ENCODE peak calls at places on chromosomes 1 and 21, in six cellular contexts. One of them, this sample, is unnamed. For H3K9me3, the result is how much of the 10 kb centered on the place peaks cover.

GRCh38 chr1:61273861-61274260 is 191.5 kb downstream of the NFIA start:
- DNase-seq in right lobe of liver: no peak
- DNase-seq in esophagus muscularis mucosa: no peak
- DNase-seq in tibial nerve: no peak
- DNase-seq in breast epithelium: no peak
- DNase-seq in GM12878: no peak
- DNase-seq in this sample: no peak

GRCh38 chr1:109201123-109201703 is 12.5 kb upstream of the SARS1 start:
- DNase-seq in right lobe of liver: peak
- DNase-seq in esophagus muscularis mucosa: no peak
- DNase-seq in tibial nerve: no peak
- DNase-seq in breast epithelium: no peak
- DNase-seq in GM12878: no peak
- DNase-seq in this sample: peak

GRCh38 chr1:206965781-206966180 is 4.5 kb downstream of the FCAMR start:
- DNase-seq in right lobe of liver: no peak
- DNase-seq in esophagus muscularis mucosa: no peak
- DNase-seq in tibial nerve: no peak
- DNase-seq in breast epithelium: no peak
- DNase-seq in GM12878: no peak
- DNase-seq in this sample: no peak

GRCh38 chr21:39126486-39126806 is 56.8 kb downstream of the PSMG1 start:
- DNase-seq in right lobe of liver: no peak
- DNase-seq in esophagus muscularis mucosa: no peak
- DNase-seq in tibial nerve: no peak
- DNase-seq in breast epithelium: no peak
- DNase-seq in GM12878: no peak
- DNase-seq in this sample: no peak

GRCh38 chr1:203145321-203146041 is 18.0 kb downstream of the ADORA1 start:
- DNase-seq in right lobe of liver: no peak
- DNase-seq in esophagus muscularis mucosa: no peak
- DNase-seq in tibial nerve: no peak
- DNase-seq in breast epithelium: no peak
- DNase-seq in GM12878: no peak
- DNase-seq in this sample: no peak

GRCh38 chr1:179310271-179310670 is 16.7 kb downstream of the SOAT1 start:
- DNase-seq in right lobe of liver: no peak
- DNase-seq in esophagus muscularis mucosa: no peak
- DNase-seq in tibial nerve: no peak
- DNase-seq in breast epithelium: no peak
- DNase-seq in GM12878: no peak
- DNase-seq in this sample: no peak

GRCh38 chr21:34031835-34032370 is 41.5 kb upstream of the MRPS6 start:
- DNase-seq in right lobe of liver: no peak
- DNase-seq in esophagus muscularis mucosa: no peak
- DNase-seq in tibial nerve: no peak
- DNase-seq in breast epithelium: no peak
- DNase-seq in GM12878: no peak
- DNase-seq in this sample: no peak

GRCh38 chr1:202586018-202586821 is 124.0 kb downstream of the SYT2 start:
- DNase-seq in right lobe of liver: no peak
- DNase-seq in esophagus muscularis mucosa: no peak
- DNase-seq in tibial nerve: peak
- DNase-seq in breast epithelium: peak
- DNase-seq in GM12878: peak
- DNase-seq in this sample: no peak

GRCh38 chr1:28971980-28972771 is 57.8 kb downstream of the EPB41 start:
- DNase-seq in right lobe of liver: no peak
- DNase-seq in esophagus muscularis mucosa: no peak
- DNase-seq in tibial nerve: no peak
- DNase-seq in breast epithelium: no peak
- DNase-seq in GM12878: no peak
- DNase-seq in this sample: no peak

GRCh38 chr1:117886101-117886795 is 43.2 kb downstream of the GDAP2 start:
- DNase-seq in right lobe of liver: no peak
- DNase-seq in esophagus muscularis mucosa: no peak
- DNase-seq in tibial nerve: no peak
- DNase-seq in breast epithelium: no peak
- DNase-seq in GM12878: no peak
- DNase-seq in this sample: no peak

GRCh38 chr1:36300526-36300925 is 5.6 kb upstream of the SH3D21 start:
- DNase-seq in right lobe of liver: no peak
- DNase-seq in esophagus muscularis mucosa: no peak
- DNase-seq in tibial nerve: no peak
- DNase-seq in breast epithelium: peak
- DNase-seq in GM12878: no peak
- DNase-seq in this sample: no peak

GRCh38 chr21:43574741-43575465 is 84.4 kb downstream of the HSF2BP start:
- DNase-seq in right lobe of liver: no peak
- DNase-seq in esophagus muscularis mucosa: no peak
- DNase-seq in tibial nerve: no peak
- DNase-seq in breast epithelium: no peak
- DNase-seq in GM12878: no peak
- DNase-seq in this sample: no peak

GRCh38 chr1:230277201-230277771 is 148.8 kb downstream of the PGBD5 start:
- DNase-seq in right lobe of liver: peak
- DNase-seq in esophagus muscularis mucosa: no peak
- DNase-seq in tibial nerve: no peak
- DNase-seq in breast epithelium: no peak
- DNase-seq in GM12878: no peak
- DNase-seq in this sample: no peak
- H3K27ac ChIP-seq in right lobe of liver: no peak
- H3K27ac ChIP-seq in esophagus muscularis mucosa: no peak
- H3K27ac ChIP-seq in tibial nerve: no peak
- H3K27ac ChIP-seq in breast epithelium: no peak
- H3K27ac ChIP-seq in GM12878: no peak
- H3K27ac ChIP-seq in this sample: no peak

GRCh38 chr1:247047260-247047659 is 31.4 kb downstream of the ZNF670 start:
- DNase-seq in right lobe of liver: no peak
- DNase-seq in esophagus muscularis mucosa: no peak
- DNase-seq in tibial nerve: no peak
- DNase-seq in breast epithelium: no peak
- DNase-seq in GM12878: no peak
- DNase-seq in this sample: no peak

GRCh38 chr1:247043406-247043805 is 35.2 kb downstream of the ZNF670 start:
- DNase-seq in right lobe of liver: no peak
- DNase-seq in esophagus muscularis mucosa: no peak
- DNase-seq in tibial nerve: no peak
- DNase-seq in breast epithelium: no peak
- DNase-seq in GM12878: no peak
- DNase-seq in this sample: no peak

DNA sequence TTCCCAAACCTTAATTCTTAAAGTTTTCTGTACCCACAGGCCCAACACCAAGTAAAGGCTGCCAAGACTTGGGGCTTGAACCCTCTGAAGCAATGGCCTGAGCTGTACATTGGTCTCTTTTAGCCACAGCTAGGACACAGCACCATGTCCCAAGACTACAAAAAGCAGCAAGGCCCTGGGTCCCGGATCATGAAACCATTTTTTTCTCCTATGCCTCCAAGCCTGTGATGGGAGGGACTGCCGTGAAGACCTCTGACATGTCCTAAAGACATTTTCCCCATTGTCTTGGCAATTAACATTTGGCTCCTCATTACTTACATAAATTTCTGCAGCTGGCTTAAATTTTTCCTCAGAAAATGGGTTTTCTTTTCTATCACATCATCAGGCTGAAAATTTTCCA is 30.9 kb downstream of the ZNF670 start:
- DNase-seq in right lobe of liver: no peak
- DNase-seq in esophagus muscularis mucosa: no peak
- DNase-seq in tibial nerve: no peak
- DNase-seq in breast epithelium: no peak
- DNase-seq in GM12878: no peak
- DNase-seq in this sample: no peak
- H3K9me3 ChIP-seq in right lobe of liver: under half
- H3K9me3 ChIP-seq in esophagus muscularis mucosa: under half
- H3K9me3 ChIP-seq in tibial nerve: under half
- H3K9me3 ChIP-seq in breast epithelium: half or more
- H3K9me3 ChIP-seq in GM12878: under half
- H3K9me3 ChIP-seq in this sample: half or more

DNA sequence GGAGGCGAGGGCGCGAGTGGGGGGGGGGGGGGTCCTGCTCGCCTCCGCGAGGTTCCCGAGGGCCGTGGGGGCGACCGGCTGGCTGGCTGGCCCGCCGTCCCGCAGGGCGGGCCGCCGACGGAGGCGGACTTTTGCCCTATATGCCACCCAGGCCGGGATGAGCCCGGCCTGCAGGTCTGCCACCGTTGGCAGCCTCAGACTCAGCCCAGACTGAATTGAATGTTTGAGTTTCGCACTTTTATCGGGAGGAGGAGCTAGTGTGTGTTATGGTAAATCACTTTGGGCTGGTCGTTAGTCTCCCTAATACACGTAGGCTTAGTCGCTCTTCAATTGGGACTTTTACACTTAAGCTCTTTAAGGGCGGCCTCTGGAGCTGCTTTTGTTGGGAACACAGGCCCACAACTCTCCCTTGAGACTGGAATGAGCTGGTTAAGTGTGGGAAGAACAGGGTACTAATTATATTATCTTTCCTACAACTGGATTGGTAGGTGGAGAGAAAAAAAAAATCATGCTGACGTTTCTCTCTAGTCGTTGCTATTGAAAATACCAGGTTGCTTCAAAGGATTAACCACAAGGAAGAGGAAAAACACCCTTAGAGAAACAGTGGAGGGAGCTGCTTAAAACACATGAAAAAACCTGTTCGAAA is 1.3 kb upstream of the IRF2BP2 start:
- DNase-seq in right lobe of liver: no peak
- DNase-seq in esophagus muscularis mucosa: no peak
- DNase-seq in tibial nerve: no peak
- DNase-seq in breast epithelium: peak
- DNase-seq in GM12878: peak
- DNase-seq in this sample: peak
- TF ChIP-seq CTCF in right lobe of liver: no peak
- TF ChIP-seq CTCF in esophagus muscularis mucosa: no peak
- TF ChIP-seq CTCF in tibial nerve: no peak
- TF ChIP-seq CTCF in breast epithelium: no peak
- TF ChIP-seq CTCF in GM12878: peak
- TF ChIP-seq CTCF in this sample: no peak

DNA sequence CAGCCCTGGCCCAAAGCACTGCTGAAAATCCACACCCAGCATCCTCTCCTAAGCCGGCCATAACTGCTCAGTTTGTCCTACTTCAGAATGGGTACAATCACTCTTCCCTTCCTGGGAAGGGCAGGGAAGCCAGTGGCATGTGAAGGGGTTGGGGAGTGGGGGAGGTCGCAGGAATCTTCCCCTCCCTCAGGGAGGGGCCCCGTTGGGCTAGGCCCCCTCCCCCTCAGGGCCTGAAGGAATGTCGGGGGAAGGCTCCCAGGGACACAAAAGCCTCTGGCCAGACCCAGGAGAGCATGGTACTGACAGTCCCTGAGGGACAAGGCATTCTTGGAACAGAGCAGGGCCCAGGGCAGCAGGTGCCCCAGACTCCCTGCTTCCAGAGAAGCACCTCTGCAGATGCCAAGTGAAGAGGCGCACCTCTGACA is 1.2 kb downstream of the ELOVL1 start:
- DNase-seq in right lobe of liver: no peak
- DNase-seq in esophagus muscularis mucosa: no peak
- DNase-seq in tibial nerve: no peak
- DNase-seq in breast epithelium: no peak
- DNase-seq in GM12878: no peak
- DNase-seq in this sample: no peak
- H3K27ac ChIP-seq in right lobe of liver: no peak
- H3K27ac ChIP-seq in esophagus muscularis mucosa: peak
- H3K27ac ChIP-seq in tibial nerve: peak
- H3K27ac ChIP-seq in breast epithelium: peak
- H3K27ac ChIP-seq in GM12878: peak
- H3K27ac ChIP-seq in this sample: peak

GRCh38 chr1:13407811-13408210 is 2.4 kb upstream of the PRAMEF20 start:
- DNase-seq in right lobe of liver: no peak
- DNase-seq in esophagus muscularis mucosa: no peak
- DNase-seq in tibial nerve: no peak
- DNase-seq in breast epithelium: no peak
- DNase-seq in GM12878: no peak
- DNase-seq in this sample: no peak
- H3K9me3 ChIP-seq in right lobe of liver: under half
- H3K9me3 ChIP-seq in esophagus muscularis mucosa: under half
- H3K9me3 ChIP-seq in tibial nerve: under half
- H3K9me3 ChIP-seq in breast epithelium: under half
- H3K9me3 ChIP-seq in GM12878: under half
- H3K9me3 ChIP-seq in this sample: under half

DNA sequence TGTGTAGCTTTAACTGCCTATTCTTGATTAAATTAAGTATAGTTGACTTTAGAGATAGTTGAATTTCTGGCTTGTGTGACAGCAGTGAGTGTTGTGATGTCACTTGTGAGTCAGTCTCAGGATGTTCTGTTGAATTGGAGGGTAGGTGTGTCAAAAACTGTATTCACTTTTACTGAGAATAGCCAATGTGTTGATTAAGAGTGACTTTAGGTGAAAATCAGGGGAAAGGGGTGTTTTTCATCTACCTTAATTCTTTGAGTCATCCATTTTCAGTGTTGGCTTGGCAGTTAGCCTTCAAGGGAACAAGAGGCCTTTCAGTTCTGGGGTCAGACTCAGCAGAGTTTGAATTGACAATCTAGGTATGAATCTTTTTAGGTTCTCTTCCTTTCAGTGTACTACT is 75.9 kb downstream of the CDC14A start:
- DNase-seq in right lobe of liver: no peak
- DNase-seq in esophagus muscularis mucosa: no peak
- DNase-seq in tibial nerve: no peak
- DNase-seq in breast epithelium: no peak
- DNase-seq in GM12878: no peak
- DNase-seq in this sample: no peak
- TF ChIP-seq CTCF in right lobe of liver: no peak
- TF ChIP-seq CTCF in esophagus muscularis mucosa: no peak
- TF ChIP-seq CTCF in tibial nerve: no peak
- TF ChIP-seq CTCF in breast epithelium: no peak
- TF ChIP-seq CTCF in GM12878: no peak
- TF ChIP-seq CTCF in this sample: no peak

GRCh38 chr1:17168480-17168878 is 36.4 kb upstream of the PADI1 start:
- DNase-seq in right lobe of liver: no peak
- DNase-seq in esophagus muscularis mucosa: no peak
- DNase-seq in tibial nerve: no peak
- DNase-seq in breast epithelium: no peak
- DNase-seq in GM12878: no peak
- DNase-seq in this sample: no peak
- H3K27ac ChIP-seq in right lobe of liver: no peak
- H3K27ac ChIP-seq in esophagus muscularis mucosa: no peak
- H3K27ac ChIP-seq in tibial nerve: no peak
- H3K27ac ChIP-seq in breast epithelium: peak
- H3K27ac ChIP-seq in GM12878: no peak
- H3K27ac ChIP-seq in this sample: no peak

This sample was measured in CD4-positive, alpha-beta T cell.